ENCODE peak calls at places on chromosomes 2 and 18, in eight cellular contexts. G is K562, H is stomach, O is transverse colon, E is suprapubic skin, M is GM12878, V is tibial nerve, J is HepG2. K is an unnamed sample. For H3K27me3, the result is how much of the 10 kb centered on the place peaks cover.

GRCh38 chr2:183963609-183964008 is 634.7 kb upstream of the ZNF804A start:
- DNase-seq in G (no peak), H (no peak), O (no peak), E (no peak), M (no peak), V (no peak), J (no peak), K (no peak)

GRCh38 chr2:9124231-9124651 is 82.4 kb upstream of the ASAP2 start:
- DNase-seq in G (no peak), H (no peak), O (no peak), E (no peak), M (no peak), V (no peak), J (no peak), K (no peak)

GRCh38 chr2:10283106-10284062 is 19.3 kb upstream of the HPCAL1 start:
- DNase-seq in G (peak), H (no peak), O (no peak), E (no peak), M (no peak), V (no peak), J (peak), K (no peak)

GRCh38 chr2:121387591-121388325 is 102.8 kb upstream of the TFCP2L1 start:
- DNase-seq in G (no peak), H (no peak), O (no peak), E (no peak), M (no peak), V (no peak), J (no peak), K (no peak)

GRCh38 chr18:79395761-79396404 is at the start of gene NFATC1:
- DNase-seq in G (peak), H (peak), O (peak), E (no peak), M (no peak), V (peak), J (no peak), K (peak)

GRCh38 chr2:188203756-188204155 is 87.9 kb upstream of the GULP1 start:
- DNase-seq in G (no peak), H (no peak), O (no peak), E (no peak), M (no peak), V (no peak), J (no peak), K (no peak)

GRCh38 chr2:16739778-16740581 is 74.3 kb upstream of the CYRIA start:
- DNase-seq in G (no peak), H (peak), O (no peak), E (no peak), M (no peak), V (no peak), J (no peak), K (no peak)

GRCh38 chr2:122670932-122671331 is 915.5 kb downstream of the TSN start:
- DNase-seq in G (no peak), H (no peak), O (no peak), E (no peak), M (no peak), V (no peak), J (no peak), K (no peak)

GRCh38 chr18:68660355-68661183 is 54.3 kb downstream of the TMX3 start:
- DNase-seq in G (peak), H (no peak), O (no peak), E (no peak), M (no peak), V (no peak), J (peak), K (no peak)

GRCh38 chr18:46656326-46657114 is 500 bp downstream of the LOXHD1 start:
- DNase-seq in G (no peak), H (no peak), O (no peak), E (no peak), M (no peak), V (no peak), J (no peak), K (no peak)

GRCh38 chr2:1743396-1744150 is 742 bp downstream of the PXDN start:
- DNase-seq in G (no peak), H (no peak), O (no peak), E (peak), M (no peak), V (no peak), J (no peak), K (peak)

GRCh38 chr2:124975224-124975623 is 950.1 kb downstream of the CNTNAP5 start:
- DNase-seq in G (no peak), H (no peak), O (no peak), E (no peak), M (no peak), V (no peak), J (no peak), K (no peak)

GRCh38 chr2:39494784-39495251 is 57.7 kb upstream of the MAP4K3 start:
- DNase-seq in G (peak), H (no peak), O (no peak), E (no peak), M (peak), V (no peak), J (no peak), K (no peak)

GRCh38 chr2:767440-767839 is 90.2 kb upstream of the TMEM18 start:
- DNase-seq in G (no peak), H (no peak), O (no peak), E (no peak), M (no peak), V (no peak), J (no peak), K (no peak)

GRCh38 chr2:47990503-47990902 is 84.2 kb upstream of the FBXO11 start:
- DNase-seq in G (no peak), H (no peak), O (no peak), E (no peak), M (no peak), V (no peak), J (no peak), K (no peak)

GRCh38 chr2:31003717-31004116 is 134.5 kb downstream of the GALNT14 start:
- DNase-seq in G (no peak), H (no peak), O (no peak), E (no peak), M (no peak), V (no peak), J (no peak), K (no peak)

GRCh38 chr2:188495990-188496431 is 204.3 kb downstream of the GULP1 start:
- DNase-seq in G (peak), H (no peak), O (no peak), E (no peak), M (no peak), V (no peak), J (no peak), K (no peak)

GRCh38 chr2:219581346-219581745 is 9.2 kb downstream of the INHA start:
- DNase-seq in G (no peak), H (no peak), O (no peak), E (no peak), M (no peak), V (no peak), J (no peak), K (no peak)

GRCh38 chr2:154554046-154554445 is 144.4 kb upstream of the KCNJ3 start:
- DNase-seq in G (no peak), H (no peak), O (no peak), E (no peak), M (no peak), V (no peak), J (no peak), K (no peak)

GRCh38 chr18:22032392-22032961 is 136.9 kb upstream of the GATA6 start:
- DNase-seq in G (no peak), H (peak), O (peak), E (no peak), M (peak), V (no peak), J (peak), K (no peak)

GRCh38 chr2:74424995-74425406 is 3.5 kb downstream of the WDR54 start:
- DNase-seq in G (no peak), H (no peak), O (no peak), E (no peak), M (no peak), V (no peak), J (no peak), K (no peak)

GRCh38 chr18:57569133-57569532 is 17.4 kb downstream of the FECH start:
- DNase-seq in G (no peak), H (no peak), O (no peak), E (no peak), M (no peak), V (no peak), J (no peak), K (no peak)

GRCh38 chr18:9065864-9066263 is 36.6 kb upstream of the NDUFV2 start:
- DNase-seq in G (no peak), H (no peak), O (no peak), E (no peak), M (no peak), V (no peak), J (no peak), K (no peak)

GRCh38 chr18:37429768-37430167 is 135.8 kb downstream of the CELF4 start:
- DNase-seq in G (peak), H (no peak), O (no peak), E (no peak), M (no peak), V (no peak), J (no peak), K (no peak)

GRCh38 chr2:216132585-216132984 is 23.4 kb downstream of the XRCC5 start:
- DNase-seq in G (no peak), H (no peak), O (no peak), E (no peak), M (no peak), V (no peak), J (no peak), K (no peak)

DNA sequence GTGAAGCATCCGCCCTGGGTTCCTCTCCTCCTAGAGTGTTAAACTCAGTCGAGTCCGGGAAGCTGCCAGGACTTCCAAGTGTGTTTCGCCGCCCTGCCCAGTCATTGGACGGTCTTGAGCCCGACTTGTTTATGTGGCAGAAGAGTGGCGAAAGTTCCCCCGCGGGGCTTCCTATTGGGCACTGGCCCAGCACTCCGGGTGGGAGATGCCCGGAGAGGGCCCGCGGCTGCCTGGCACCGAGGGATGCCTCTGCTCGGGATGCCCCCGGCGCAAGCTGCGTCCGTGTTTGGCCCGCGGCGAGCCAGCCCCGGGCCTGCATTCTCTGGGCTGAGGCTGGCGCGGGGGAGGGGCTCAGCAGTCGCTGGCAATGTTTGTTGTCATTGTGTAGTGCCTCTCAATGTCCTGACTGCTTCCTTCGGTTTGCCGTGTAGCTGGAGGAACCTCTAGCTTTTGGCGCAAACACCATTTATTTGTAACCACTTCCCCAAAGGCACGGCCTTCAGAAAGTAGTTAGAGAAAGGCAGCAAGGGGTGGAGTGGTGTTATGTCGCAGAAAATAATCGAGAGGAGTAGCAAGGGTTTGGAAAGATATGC is 1.2 kb downstream of the CYBRD1 start:
- DNase-seq in G (peak), H (peak), O (peak), E (peak), M (no peak), V (peak), J (peak), K (peak)
- TF ChIP-seq EP300 in G (no peak), H (no peak), O (no peak), E (no peak), M (no peak), V (peak), J (no peak), K (no peak)

GRCh38 chr2:68193144-68193543 is 35.5 kb downstream of the PNO1 start:
- DNase-seq in G (peak), H (no peak), O (no peak), E (no peak), M (no peak), V (no peak), J (no peak), K (no peak)
- H3K27ac ChIP-seq in G (peak), H (no peak), O (no peak), E (peak), M (no peak), V (no peak), J (no peak), K (no peak)

DNA sequence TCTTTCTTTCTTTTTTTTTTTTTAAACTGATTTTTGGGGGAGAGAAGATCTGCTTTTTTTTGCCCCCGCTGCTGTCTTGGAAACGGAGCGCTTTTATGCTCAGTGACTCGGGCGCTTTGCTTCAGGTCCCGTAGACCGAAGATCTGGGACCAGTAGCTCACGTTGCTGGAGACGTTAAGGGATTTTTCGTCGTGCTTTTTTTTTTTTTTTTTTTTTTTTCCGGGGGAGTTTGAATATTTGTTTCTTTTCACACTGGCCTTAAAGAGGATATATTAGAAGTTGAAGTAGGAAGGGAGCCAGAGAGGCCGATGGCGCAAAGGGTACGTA is 587 bp downstream of the MEIS1 start:
- DNase-seq in G (peak), H (no peak), O (no peak), E (no peak), M (no peak), V (no peak), J (no peak), K (no peak)
- H3K27me3 ChIP-seq in G (under half), H (under half), O (half or more), E (under half), M (under half), V (under half), J (under half), K (under half)

GRCh38 chr2:218418717-218419458 is at the start of gene VIL1:
- DNase-seq in G (no peak), H (no peak), O (peak), E (no peak), M (no peak), V (no peak), J (peak), K (no peak)
- TF ChIP-seq EP300 in G (no peak), H (no peak), O (no peak), E (no peak), M (no peak), V (no peak), J (peak), K (no peak)

GRCh38 chr2:37389984-37390765 is 45.7 kb downstream of the QPCT start:
- DNase-seq in G (peak), H (no peak), O (peak), E (no peak), M (peak), V (no peak), J (peak), K (no peak)

GRCh38 chr2:37388074-37388473 is 43.6 kb downstream of the QPCT start:
- DNase-seq in G (no peak), H (no peak), O (no peak), E (no peak), M (no peak), V (no peak), J (no peak), K (no peak)

GRCh38 chr2:37392428-37392827 is 48.0 kb downstream of the QPCT start:
- DNase-seq in G (no peak), H (no peak), O (no peak), E (no peak), M (no peak), V (no peak), J (no peak), K (no peak)

GRCh38 chr2:37389395-37389794 is 45.0 kb downstream of the QPCT start:
- DNase-seq in G (no peak), H (no peak), O (no peak), E (no peak), M (no peak), V (no peak), J (no peak), K (no peak)

DNA sequence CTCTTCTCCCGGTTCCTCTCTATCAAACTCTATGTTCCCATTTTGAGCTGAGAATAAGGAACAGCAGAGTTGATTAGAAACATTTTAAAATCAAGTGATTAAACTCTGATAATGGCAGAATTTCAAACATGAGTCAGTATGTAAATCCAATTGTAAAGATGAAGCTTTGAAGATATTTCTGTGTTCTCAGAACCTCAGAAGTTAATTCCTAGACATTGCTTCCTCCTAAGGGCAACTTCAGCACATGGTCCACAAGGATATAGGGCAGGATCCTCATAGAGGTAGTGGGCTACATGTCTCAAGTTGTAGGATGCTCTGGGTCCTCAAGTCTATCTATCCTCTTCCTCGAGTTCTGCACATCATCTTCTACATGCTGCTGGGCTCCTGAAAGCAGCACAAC is 46.3 kb downstream of the QPCT start:
- DNase-seq in G (no peak), H (no peak), O (no peak), E (no peak), M (no peak), V (no peak), J (no peak), K (no peak)
- H3K27ac ChIP-seq in G (no peak), H (no peak), O (no peak), E (peak), M (peak), V (no peak), J (no peak), K (no peak)